ENCODE peak calls at places on chromosomes 7 and 10, in eight cellular contexts. R is cardiac muscle cell, H is dermis microvascular lymphatic vessel endothelial cell, V is NCI-H1105, C is AG20443, B is NCI-H2107, K is NCI-H2081, D is GM12865. X is an unnamed sample.

GRCh38 chr10:62307635-62308034 is 39.0 kb upstream of the RTKN2 start:
- DNase-seq in R (no peak), V (no peak), H (no peak), C (no peak), D (no peak), B (no peak), K (no peak), X (no peak)

GRCh38 chr10:30893208-30893607 is 138.5 kb downstream of the ZNF438 start:
- DNase-seq in C (no peak), H (peak), K (no peak), V (no peak), B (no peak), D (no peak), R (no peak), X (no peak)

GRCh38 chr7:78734626-78735025 is 718.8 kb downstream of the MAGI2 start:
- DNase-seq in R (no peak), D (peak), V (no peak), K (no peak), H (no peak), C (peak), B (no peak), X (no peak)

GRCh38 chr7:152512711-152513110 is 76.9 kb upstream of the KMT2C start:
- DNase-seq in B (no peak), R (no peak), D (peak), K (no peak), V (no peak), H (no peak), C (no peak), X (no peak)

GRCh38 chr10:96560970-96561887 is 25.6 kb downstream of the TM9SF3 start:
- DNase-seq in C (peak), R (no peak), H (no peak), V (no peak), D (no peak), B (no peak), K (no peak), X (no peak)

GRCh38 chr7:38311329-38311937 is 38.0 kb upstream of the TARP start:
- DNase-seq in V (no peak), R (no peak), H (no peak), C (peak), K (peak), B (peak), D (no peak), X (no peak)

GRCh38 chr10:24853661-24854060 is 98.7 kb downstream of the PRTFDC1 start:
- DNase-seq in K (no peak), R (no peak), B (no peak), V (no peak), C (no peak), H (no peak), D (no peak), X (no peak)

GRCh38 chr10:7642612-7643011 is 24.2 kb downstream of the ITIH5 start:
- DNase-seq in B (no peak), C (no peak), K (no peak), V (no peak), H (no peak), R (no peak), D (no peak), X (no peak)

GRCh38 chr10:86285136-86285790 is 81.3 kb downstream of the GRID1 start:
- DNase-seq in K (peak), C (no peak), R (no peak), D (no peak), B (no peak), H (no peak), V (no peak), X (no peak)

GRCh38 chr7:131945313-131945831 is 388.9 kb upstream of the PODXL start:
- DNase-seq in B (peak), C (peak), H (no peak), V (peak), R (peak), D (peak), K (peak), X (no peak)

GRCh38 chr10:120810298-120810697 is 40.9 kb upstream of the WDR11 start:
- DNase-seq in H (no peak), D (no peak), C (no peak), K (no peak), V (peak), B (no peak), R (peak), X (no peak)

GRCh38 chr10:77890097-77890496 is 36.5 kb downstream of the DLG5 start:
- DNase-seq in R (no peak), B (no peak), V (no peak), D (no peak), K (no peak), H (no peak), C (no peak), X (no peak)

GRCh38 chr10:104076743-104077160 is 8.9 kb downstream of the COL17A1 start:
- DNase-seq in V (peak), C (peak), K (peak), R (no peak), H (peak), B (peak), D (no peak), X (no peak)

GRCh38 chr10:132650611-132651250 is 113.1 kb downstream of the INPP5A start:
- DNase-seq in V (no peak), D (no peak), R (no peak), H (no peak), B (no peak), K (no peak), C (no peak), X (no peak)

GRCh38 chr7:66698652-66699205 is 41.8 kb upstream of the RABGEF1 start:
- DNase-seq in H (no peak), K (no peak), B (no peak), C (no peak), V (no peak), R (no peak), D (no peak), X (no peak)

GRCh38 chr10:22253578-22253882 is 35.7 kb upstream of the EBLN1 start:
- DNase-seq in H (no peak), D (no peak), C (peak), R (no peak), B (no peak), K (no peak), V (no peak), X (no peak)

GRCh38 chr7:28570970-28571288 is 158.6 kb downstream of the CREB5 start:
- DNase-seq in V (no peak), K (no peak), C (peak), D (no peak), B (no peak), R (no peak), H (no peak), X (no peak)

GRCh38 chr7:129298268-129298893 is 73.6 kb downstream of the AHCYL2 start:
- DNase-seq in B (peak), C (peak), D (peak), K (peak), H (peak), V (peak), R (peak), X (peak)

GRCh38 chr10:126902157-126902556 is 3.1 kb upstream of the DOCK1 start:
- DNase-seq in H (no peak), C (peak), K (no peak), B (no peak), V (no peak), D (no peak), R (no peak), X (peak)

GRCh38 chr7:107998150-107998549 is 4.8 kb downstream of the LAMB1 start:
- DNase-seq in R (no peak), K (no peak), B (no peak), D (no peak), V (no peak), H (no peak), C (no peak), X (no peak)

GRCh38 chr7:2954433-2954853 is 89.2 kb downstream of the CARD11 start:
- DNase-seq in K (no peak), H (no peak), R (no peak), B (no peak), D (no peak), V (no peak), C (no peak), X (no peak)